ENCODE peak calls at places on chromosomes 11 and 22, in five cellular contexts. N, W, O, C and S are unnamed samples.

GRCh38 chr22:22941831-22942510 is 54.4 kb downstream of the IGLL5 start:
- DNase-seq in N (no peak), W (no peak), O (no peak), C (no peak), S (peak)

GRCh38 chr22:29205260-29205597 is 467 bp upstream of the EMID1 start:
- DNase-seq in N (no peak), W (no peak), O (no peak), C (no peak), S (no peak)

GRCh38 chr11:76233936-76234703 is 27.8 kb upstream of the WNT11 start:
- DNase-seq in N (no peak), W (peak), O (peak), C (no peak), S (no peak)

GRCh38 chr11:112525844-112526590 is 265.4 kb upstream of the PLET1 start:
- DNase-seq in N (no peak), W (no peak), O (no peak), C (no peak), S (no peak)

GRCh38 chr11:104122008-104122635 is 41.8 kb downstream of the PDGFD start:
- DNase-seq in N (no peak), W (no peak), O (no peak), C (no peak), S (no peak)

GRCh38 chr22:49214976-49215375 is 612.7 kb downstream of the BRD1 start:
- DNase-seq in N (no peak), W (no peak), O (no peak), C (no peak), S (no peak)

GRCh38 chr11:67997460-67997921 is 6.4 kb downstream of the UNC93B1 start:
- DNase-seq in N (no peak), W (no peak), O (no peak), C (no peak), S (no peak)

GRCh38 chr11:128503231-128503991 is 83.9 kb downstream of the ETS1 start:
- DNase-seq in N (no peak), W (no peak), O (no peak), C (no peak), S (no peak)

GRCh38 chr22:39664485-39665200 is 94.1 kb downstream of the CACNA1I start:
- DNase-seq in N (no peak), W (no peak), O (peak), C (no peak), S (peak)

GRCh38 chr11:33116535-33116934 is 44.7 kb downstream of the CSTF3 start:
- DNase-seq in N (peak), W (no peak), O (no peak), C (peak), S (no peak)

GRCh38 chr22:19547620-19548019 is 23.4 kb upstream of the CLDN5 start:
- DNase-seq in N (no peak), W (no peak), O (no peak), C (no peak), S (no peak)

GRCh38 chr22:35072939-35073338 is 7.0 kb downstream of the ISX start:
- DNase-seq in N (no peak), W (no peak), O (no peak), C (no peak), S (no peak)

GRCh38 chr22:24115247-24116207 is 65.8 kb upstream of the SUSD2 start:
- DNase-seq in N (no peak), W (no peak), O (no peak), C (no peak), S (no peak)

GRCh38 chr11:131816046-131816445 is 445.6 kb downstream of the NTM start:
- DNase-seq in N (no peak), W (no peak), O (no peak), C (no peak), S (no peak)

GRCh38 chr11:82216927-82217570 is 516.6 kb downstream of the FAM181B start:
- DNase-seq in N (no peak), W (no peak), O (no peak), C (no peak), S (no peak)

GRCh38 chr11:128892866-128893565 is 1.9 kb downstream of the KCNJ5 start:
- DNase-seq in N (no peak), W (no peak), O (no peak), C (no peak), S (no peak)

GRCh38 chr11:131077340-131077739 is 161.1 kb upstream of the SNX19 start:
- DNase-seq in N (no peak), W (no peak), O (no peak), C (no peak), S (no peak)

GRCh38 chr22:46068176-46068907 is 82.0 kb upstream of the PPARA start:
- DNase-seq in N (no peak), W (no peak), O (no peak), C (no peak), S (no peak)

GRCh38 chr22:46317646-46318045 is 17.9 kb upstream of the TRMU start:
- DNase-seq in N (no peak), W (no peak), O (no peak), C (no peak), S (no peak)

GRCh38 chr11:125939081-125939521 is 6.7 kb upstream of the VSIG10L2 start:
- DNase-seq in N (no peak), W (no peak), O (no peak), C (no peak), S (peak)

GRCh38 chr11:3030289-3031070 is 26.7 kb downstream of the CARS1 start:
- DNase-seq in N (no peak), W (no peak), O (no peak), C (no peak), S (no peak)
- TF ChIP-seq YY1 in N (no peak), W (no peak), O (no peak), C (no peak), S (no peak)

GRCh38 chr11:122750047-122750446 is 88.3 kb upstream of the CRTAM start:
- DNase-seq in N (no peak), W (no peak), O (peak), C (no peak), S (no peak)

GRCh38 chr11:122754553-122755322 is 83.6 kb upstream of the CRTAM start:
- DNase-seq in N (peak), W (no peak), O (peak), C (peak), S (peak)

GRCh38 chr11:122754028-122754427 is 84.3 kb upstream of the CRTAM start:
- DNase-seq in N (no peak), W (no peak), O (no peak), C (no peak), S (no peak)

GRCh38 chr11:122748968-122749687 is 89.2 kb upstream of the CRTAM start:
- DNase-seq in N (no peak), W (peak), O (no peak), C (no peak), S (no peak)

DNA sequence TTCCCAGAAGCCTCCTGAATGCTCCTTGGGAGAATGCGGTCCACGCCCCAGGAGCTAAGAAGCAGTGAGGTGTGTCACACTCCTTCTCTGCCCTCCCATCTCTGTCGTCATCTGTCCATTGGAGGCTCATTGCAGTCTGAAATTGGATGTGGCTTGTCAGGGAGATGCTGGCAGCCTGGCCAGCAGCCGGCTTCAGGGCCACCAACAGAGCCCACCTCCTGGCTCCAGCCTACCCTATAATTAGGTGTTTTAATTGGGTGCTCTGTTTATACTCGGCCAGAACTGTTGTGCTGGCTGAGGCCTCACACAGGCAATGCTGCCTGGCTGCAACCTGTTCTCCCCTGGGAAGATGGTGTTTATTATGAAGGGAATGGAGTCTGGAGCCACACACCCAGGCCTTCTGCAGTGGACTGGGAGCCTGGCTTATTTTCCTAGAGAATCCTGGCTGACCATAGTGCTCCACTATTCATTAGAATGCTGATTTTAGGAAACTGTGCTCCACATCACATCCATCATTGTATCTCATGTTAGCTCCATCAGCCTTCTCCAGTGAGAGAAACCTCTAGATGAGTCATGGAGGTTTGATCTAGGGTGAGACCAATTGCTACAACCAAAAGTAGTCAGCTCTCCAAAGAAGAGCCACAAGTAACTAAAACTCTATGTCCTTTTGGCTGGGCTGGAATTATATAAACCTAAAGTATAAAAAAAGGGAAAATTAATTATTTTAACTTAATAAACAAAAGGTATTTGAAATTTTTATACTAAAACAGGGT is 86.8 kb upstream of the CRTAM start:
- DNase-seq in N (no peak), W (no peak), O (no peak), C (no peak), S (no peak)
- TF ChIP-seq SP1 in N (no peak), W (no peak), O (no peak), C (no peak), S (no peak)

GRCh38 chr11:117199061-117199915 is at the start of gene TAGLN:
- DNase-seq in N (no peak), W (no peak), O (no peak), C (peak), S (peak)
- TF ChIP-seq YY1 in N (no peak), W (no peak), O (no peak), C (no peak), S (no peak)

DNA sequence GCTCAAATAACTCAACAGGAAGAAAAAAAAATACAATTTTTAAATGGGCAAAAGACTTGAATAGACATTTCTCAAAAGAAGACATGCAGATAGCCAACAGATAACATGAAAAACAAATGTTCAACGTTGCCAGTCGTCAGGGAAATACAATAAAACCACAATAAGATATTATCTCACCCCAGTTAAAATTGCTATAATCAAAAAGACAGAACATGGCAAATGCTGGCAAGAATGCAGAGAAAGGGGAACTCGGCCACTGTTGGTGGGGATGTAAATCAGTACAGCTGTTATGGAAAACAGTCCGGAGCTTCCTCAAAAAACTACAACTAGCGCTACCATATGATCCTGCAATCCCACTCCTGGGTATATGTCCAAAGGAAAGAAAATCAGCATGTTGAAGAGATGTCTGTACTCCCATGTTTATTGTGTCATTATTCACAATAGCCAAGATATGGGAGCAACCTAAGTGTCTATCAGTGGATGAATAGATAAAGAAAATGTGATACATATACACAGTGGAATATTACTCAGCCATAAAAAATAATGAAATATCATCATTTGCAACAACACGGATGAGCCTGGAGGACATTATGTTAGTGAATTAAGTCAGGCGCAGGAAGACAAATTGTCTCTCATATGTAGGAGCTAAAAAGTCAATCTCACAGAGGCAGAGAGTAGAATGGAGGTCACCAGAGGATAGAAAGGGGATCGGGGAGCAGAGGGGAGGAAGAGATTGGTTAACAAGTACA is 12.2 kb upstream of the CYTH4 start:
- DNase-seq in N (no peak), W (no peak), O (no peak), C (no peak), S (no peak)
- TF ChIP-seq SP1 in N (no peak), W (no peak), O (no peak), C (no peak), S (no peak)

DNA sequence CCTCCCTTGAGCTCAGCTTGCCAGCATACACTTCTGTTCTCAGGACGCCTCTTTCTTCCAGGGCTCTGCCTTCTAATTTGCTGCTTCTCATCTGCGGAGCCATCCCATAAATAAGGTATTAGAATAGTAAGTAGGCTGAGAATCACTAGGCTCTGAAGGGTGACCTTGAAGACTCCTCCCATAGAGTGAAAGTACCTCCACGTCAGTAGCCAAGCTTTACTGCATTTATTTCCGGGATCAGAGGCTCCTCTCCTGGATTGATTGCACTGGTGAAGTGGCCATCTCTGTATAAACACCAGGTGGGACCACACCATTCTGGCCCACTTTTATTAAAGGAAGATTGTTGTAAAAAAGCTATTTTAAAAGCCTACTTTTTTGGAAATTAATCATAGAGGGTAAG is 315.5 kb downstream of the FAT3 start:
- DNase-seq in N (no peak), W (no peak), O (no peak), C (no peak), S (no peak)
- TF ChIP-seq YY1 in N (no peak), W (no peak), O (no peak), C (no peak), S (no peak)

DNA sequence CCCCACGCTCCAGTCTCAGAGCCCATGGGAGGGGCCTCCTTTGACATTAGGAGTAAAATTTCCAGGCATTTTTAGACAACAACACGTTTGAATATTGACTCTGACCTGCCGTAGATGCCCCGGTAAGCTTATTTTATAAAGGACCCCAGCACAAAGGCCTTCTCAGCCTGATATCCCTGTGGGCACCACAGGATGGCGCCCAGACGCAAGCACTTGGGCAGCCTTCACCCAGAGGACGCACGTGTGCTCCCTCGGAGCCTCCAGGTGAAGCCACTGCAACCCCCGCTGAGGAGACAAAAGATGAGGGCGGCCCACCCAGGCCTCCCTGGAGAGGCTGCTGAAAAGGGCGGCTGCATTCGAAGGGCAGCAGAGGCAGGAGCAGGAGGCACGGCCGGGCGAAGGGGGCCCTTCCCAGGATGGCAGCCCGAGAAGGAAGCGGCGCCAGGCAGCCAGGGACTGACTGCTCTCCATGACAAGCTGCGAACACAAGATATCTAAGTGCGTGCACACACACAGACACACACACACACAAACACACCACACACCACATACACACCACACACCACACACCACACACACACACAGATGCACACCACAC is 15.2 kb upstream of the TH start:
- DNase-seq in N (peak), W (no peak), O (peak), C (peak), S (peak)
- TF ChIP-seq SP1 in N (no peak), W (no peak), O (no peak), C (no peak), S (no peak)

GRCh38 chr11:1870326-1870696 is 17.4 kb downstream of the LSP1 start:
- DNase-seq in N (no peak), W (no peak), O (no peak), C (no peak), S (no peak)
- TF ChIP-seq YY1 in N (no peak), W (no peak), O (no peak), C (no peak), S (no peak)

DNA sequence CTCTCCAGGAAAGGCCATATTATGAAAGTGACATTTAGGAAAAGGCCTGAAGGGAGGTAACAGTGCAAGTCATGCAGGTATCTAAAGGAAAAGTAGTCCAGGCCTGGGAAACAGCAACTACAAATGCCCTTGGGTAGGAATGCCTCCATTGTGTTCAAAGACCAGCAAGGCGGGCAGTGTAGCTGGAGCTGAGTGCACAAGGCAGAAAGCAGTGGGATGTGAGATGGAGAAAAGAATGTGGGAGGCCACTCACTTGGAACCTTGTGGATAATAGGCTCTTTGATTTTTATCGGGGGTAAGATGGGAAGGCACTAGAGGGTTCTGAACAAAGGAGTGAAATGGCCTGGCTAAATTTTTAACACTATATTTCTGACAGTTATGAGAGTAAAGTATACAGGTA is 188.6 kb downstream of the PGR start:
- DNase-seq in N (no peak), W (no peak), O (no peak), C (no peak), S (no peak)
- TF ChIP-seq SP1 in N (no peak), W (no peak), O (no peak), C (no peak), S (no peak)